ENCODE peak calls at places on chromosome 1, in eight cellular contexts. Q is AG04450, T is adrenal gland, Z is endodermal cell, L is foreskin fibroblast, E is pancreas, X is fibroblast of lung, W is suprapubic skin. K is an unnamed sample.

GRCh38 chr1:151371340-151371739 is 1.2 kb downstream of the SELENBP1 start:
- DNase-seq in X (peak; percentile 60), L (peak; percentile 75), T (peak; percentile 71), Z (no peak), Q (no peak), W (peak; percentile 86), E (peak; percentile 74), K (peak; percentile 50)

GRCh38 chr1:15962176-15962575 is 13.7 kb downstream of the ZBTB17 start:
- DNase-seq in W (no peak), X (no peak), Z (no peak), Q (no peak), T (no peak), L (no peak), E (no peak), K (no peak)

GRCh38 chr1:36365310-36365895 is 20.3 kb downstream of the STK40 start:
- DNase-seq in Q (no peak), X (peak; percentile 74), E (no peak), T (peak; percentile 60), L (peak; percentile 94), Z (no peak), W (no peak), K (peak; percentile 57)

GRCh38 chr1:246742396-246742795 is 18.2 kb downstream of the SCCPDH start:
- DNase-seq in W (no peak), X (no peak), E (no peak), Q (no peak), T (no peak), L (no peak), Z (no peak), K (no peak)

GRCh38 chr1:183956559-183957188 is 80.9 kb downstream of the COLGALT2 start:
- DNase-seq in Z (no peak), E (no peak), L (peak; percentile 80), Q (peak; percentile 41), W (no peak), T (no peak), X (peak; percentile 72), K (peak; percentile 84)

GRCh38 chr1:12344611-12345299 is 114.9 kb downstream of the VPS13D start:
- DNase-seq in Q (no peak), X (no peak), E (no peak), L (no peak), T (no peak), Z (no peak), W (no peak), K (no peak)

GRCh38 chr1:4549933-4550332 is 104.5 kb upstream of the AJAP1 start:
- DNase-seq in Z (peak; percentile 51), L (peak; percentile 0), T (no peak), E (no peak), Q (no peak), X (no peak), W (no peak), K (no peak)

GRCh38 chr1:153734380-153735089 is 6.7 kb downstream of the INTS3 start:
- DNase-seq in Q (no peak), X (no peak), T (peak; percentile 41), L (no peak), Z (no peak), W (no peak), E (no peak), K (no peak)

GRCh38 chr1:166040223-166040622 is 126.6 kb downstream of the FAM78B start:
- DNase-seq in T (no peak), Q (no peak), X (no peak), W (no peak), E (no peak), L (no peak), Z (peak; percentile 36), K (no peak)

GRCh38 chr1:114597949-114598348 is 16.5 kb upstream of the BCAS2 start:
- DNase-seq in L (peak; percentile 16), Z (no peak), E (no peak), T (no peak), X (peak; percentile 56), W (no peak), Q (no peak), K (peak; percentile 9)

GRCh38 chr1:246324711-246325110 is 182.4 kb downstream of the SMYD3 start:
- DNase-seq in Q (no peak), L (peak; percentile 41), E (no peak), X (peak; percentile 27), Z (peak; percentile 82), T (no peak), W (no peak), K (peak; percentile 6)

GRCh38 chr1:163528710-163529348 is 207.1 kb downstream of the NUF2 start:
- DNase-seq in W (no peak), X (peak; percentile 49), Z (no peak), E (peak; percentile 17), L (peak; percentile 55), T (peak; percentile 46), Q (no peak), K (peak; percentile 52)

GRCh38 chr1:109850194-109850593 is 60.5 kb upstream of the CSF1 start:
- DNase-seq in W (no peak), L (no peak), Z (no peak), T (no peak), Q (no peak), E (no peak), X (no peak), K (no peak)

GRCh38 chr1:3692593-3692992 is 40.3 kb downstream of the TP73 start:
- DNase-seq in L (no peak), E (no peak), W (no peak), Q (no peak), T (no peak), Z (no peak), X (no peak), K (no peak)

GRCh38 chr1:221435510-221435909 is 306.4 kb downstream of the DUSP10 start:
- DNase-seq in W (no peak), X (peak; percentile 94), Z (no peak), L (peak; percentile 77), Q (peak; percentile 65), T (no peak), E (no peak), K (peak; percentile 83)

GRCh38 chr1:60848583-60849188 is 233.7 kb upstream of the NFIA start:
- DNase-seq in L (peak; percentile 71), Z (no peak), Q (no peak), W (no peak), X (peak; percentile 74), E (no peak), T (no peak), K (peak; percentile 75)

GRCh38 chr1:41504126-41505035 is 19.9 kb upstream of the EDN2 start:
- DNase-seq in E (no peak), T (peak; percentile 67), L (peak; percentile 77), Z (peak; percentile 70), X (peak; percentile 56), W (no peak), Q (no peak), K (peak; percentile 40)

DNA sequence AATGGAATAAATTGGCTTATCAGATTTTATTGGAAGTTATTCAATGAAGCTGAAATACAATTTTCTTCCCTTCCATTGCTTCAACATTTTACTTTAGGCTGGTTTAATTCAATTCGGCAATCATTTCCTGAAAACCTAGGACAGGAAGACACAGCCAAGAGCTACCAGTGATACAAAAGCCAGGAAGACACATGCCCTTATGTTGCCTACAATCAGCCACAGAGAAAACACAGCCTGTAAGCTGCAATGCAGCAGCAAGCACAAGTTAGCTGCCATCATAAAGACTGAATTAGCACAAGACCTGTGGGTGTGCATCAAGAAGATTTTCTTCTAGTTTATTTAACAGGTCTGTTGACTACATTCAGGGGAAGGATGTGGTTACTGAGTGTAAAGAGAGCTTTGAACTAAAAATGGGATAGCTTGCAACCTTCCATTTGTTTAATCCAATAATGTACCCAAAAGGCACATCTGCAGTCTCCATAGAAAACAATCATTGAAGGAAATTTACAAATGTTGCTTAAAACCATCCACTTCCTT is 193.8 kb downstream of the KCNH1 start:
- DNase-seq in Z (no peak), L (no peak), X (no peak), W (no peak), Q (no peak), T (no peak), E (no peak), K (no peak)
- H3K4me3 ChIP-seq in Z (no peak overlapping the region), L (no peak overlapping the region), X (no peak overlapping the region), W (no peak overlapping the region), Q (no peak overlapping the region), T (no peak overlapping the region), E (no peak overlapping the region), K (no peak overlapping the region)

DNA sequence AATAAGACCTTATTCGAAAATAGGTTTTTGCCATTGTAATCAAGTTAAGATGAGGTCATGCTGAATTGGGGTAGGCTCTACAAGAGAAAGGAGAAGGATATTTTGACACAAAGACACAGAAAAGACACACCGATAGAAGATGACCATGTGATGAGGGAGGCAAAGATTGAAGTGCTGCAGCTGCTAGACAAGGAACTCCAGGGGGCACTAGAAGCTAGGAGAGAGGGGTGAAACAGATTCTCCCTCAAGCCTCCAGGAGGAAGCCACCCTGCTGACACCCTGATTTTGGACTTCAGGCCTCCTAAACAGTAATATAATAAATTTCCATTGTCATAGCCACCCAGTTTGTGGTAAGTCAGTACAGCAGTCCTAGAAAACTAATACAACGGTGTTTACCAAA is 506.8 kb upstream of the CAMK1G start:
- DNase-seq in L (no peak), T (no peak), E (no peak), Z (no peak), W (no peak), Q (no peak), X (peak; percentile 8), K (no peak)
- TF ChIP-seq CTCF in L (peak; percentile 19), T (peak; percentile 29), E (no peak), Z (peak; percentile 58), W (no peak), Q (peak; percentile 21), X (no peak), K (no peak)

GRCh38 chr1:39144943-39145650 is 59.4 kb upstream of the MACF1 start:
- DNase-seq in W (no peak), X (no peak), T (no peak), Q (no peak), E (no peak), L (no peak), Z (no peak), K (no peak)

GRCh38 chr1:39142394-39143060 is 62.0 kb upstream of the MACF1 start:
- DNase-seq in L (peak; percentile 32), T (no peak), E (peak; percentile 70), Q (no peak), X (no peak), Z (peak; percentile 83), W (peak; percentile 66), K (no peak)

GRCh38 chr1:39145651-39145970 is 58.9 kb upstream of the MACF1 start:
- DNase-seq in X (no peak), Q (no peak), E (no peak), T (no peak), W (no peak), L (no peak), Z (no peak), K (no peak)

GRCh38 chr1:39139723-39140360 is 64.7 kb upstream of the MACF1 start:
- DNase-seq in T (no peak), Q (no peak), E (no peak), W (no peak), X (peak; percentile 39), Z (no peak), L (no peak), K (no peak)

GRCh38 chr1:39141925-39142324 is 62.6 kb upstream of the MACF1 start:
- DNase-seq in X (peak; percentile 70), L (peak; percentile 80), W (no peak), Z (peak; percentile 76), Q (peak; percentile 82), E (no peak), T (no peak), K (peak; percentile 85)
- H3K4me3 ChIP-seq in X (no peak overlapping the region), L (no peak overlapping the region), W (no peak overlapping the region), Z (no peak overlapping the region), Q (peak overlapping the region; percentile 23), E (no peak overlapping the region), T (no peak overlapping the region), K (no peak overlapping the region)

DNA sequence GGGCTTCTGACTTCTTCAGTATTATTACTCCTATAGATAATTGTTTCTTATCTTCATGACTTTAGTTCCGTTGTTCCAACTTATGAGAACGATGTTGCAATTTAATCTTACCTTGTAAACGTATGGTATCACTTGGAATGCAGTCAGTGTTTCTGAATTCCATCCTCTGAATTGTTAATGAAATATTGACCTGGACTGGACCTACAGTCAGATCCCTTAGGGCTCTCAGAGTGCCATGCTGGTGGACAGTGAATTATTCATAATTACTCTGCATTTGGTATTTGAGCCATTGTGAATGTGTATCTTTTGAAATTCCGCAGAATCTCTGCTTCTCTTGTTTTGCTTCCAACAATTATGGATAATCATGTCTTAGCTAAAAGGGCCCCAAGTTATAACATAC is 72.3 kb downstream of the PRDM2 start:
- DNase-seq in T (no peak), E (no peak), X (no peak), L (no peak), Q (no peak), W (no peak), Z (no peak), K (no peak)
- TF ChIP-seq CTCF in T (no peak), E (no peak), X (no peak), L (no peak), Q (no peak), W (no peak), Z (no peak), K (no peak)